ENCODE peak calls at places on chromosomes 2 and 18, in five cellular contexts. Q is stomach, L is transverse colon, B is endothelial cell of umbilical vein, P is spleen. T is an unnamed sample.

GRCh38 chr2:155662224-155662623 is 670.3 kb downstream of the NR4A2 start:
- DNase-seq in Q (no peak), B (no peak), P (no peak), L (no peak), T (no peak)

GRCh38 chr2:119696494-119697030 is 17.6 kb downstream of the TMEM177 start:
- DNase-seq in P (no peak), Q (no peak), L (no peak), B (no peak), T (no peak)

GRCh38 chr2:185979546-185980071 is 241.0 kb downstream of the FSIP2 start:
- DNase-seq in P (no peak), Q (no peak), L (no peak), B (no peak), T (no peak)

GRCh38 chr2:70044290-70045040 is 42.8 kb upstream of the PCBP1 start:
- DNase-seq in B (no peak), L (peak), P (peak), Q (peak), T (no peak)

GRCh38 chr2:73982140-73982617 is 2.5 kb upstream of the TET3 start:
- DNase-seq in L (peak), B (no peak), P (no peak), Q (peak), T (no peak)

GRCh38 chr18:76396792-76397191 is 98.2 kb downstream of the ZNF516 start:
- DNase-seq in P (no peak), L (no peak), B (no peak), Q (no peak), T (no peak)

GRCh38 chr2:240933966-240934700 is 28.0 kb downstream of the CROCC2 start:
- DNase-seq in Q (peak), B (no peak), L (peak), P (peak), T (no peak)

GRCh38 chr2:234954551-234954992 is 2.8 kb downstream of the SH3BP4 start:
- DNase-seq in Q (no peak), P (peak), B (peak), L (no peak), T (peak)

GRCh38 chr2:70104231-70105111 is 17.2 kb downstream of the PCBP1 start:
- DNase-seq in Q (peak), P (no peak), L (peak), B (no peak), T (no peak)

GRCh38 chr18:23573948-23574431 is 12.3 kb downstream of the NPC1 start:
- DNase-seq in L (no peak), Q (no peak), B (peak), P (no peak), T (no peak)

GRCh38 chr18:75454022-75454795 is 26.7 kb upstream of the SMIM21 start:
- DNase-seq in L (no peak), B (no peak), P (no peak), Q (no peak), T (no peak)

GRCh38 chr2:237540823-237541222 is 25.6 kb upstream of the PRLH start:
- DNase-seq in L (peak), B (no peak), P (peak), Q (peak), T (peak)

GRCh38 chr2:190121971-190122370 is 59.4 kb upstream of the MSTN start:
- DNase-seq in B (peak), P (no peak), L (no peak), Q (no peak), T (no peak)

GRCh38 chr18:8602040-8602439 is 7.2 kb upstream of the RAB12 start:
- DNase-seq in B (no peak), P (no peak), Q (no peak), L (no peak), T (no peak)

GRCh38 chr2:98715812-98716451 is 15.0 kb downstream of the MGAT4A start:
- DNase-seq in L (no peak), B (no peak), P (no peak), Q (no peak), T (no peak)

GRCh38 chr2:33291278-33292013 is 185.0 kb upstream of the RASGRP3 start:
- DNase-seq in L (no peak), B (peak), Q (no peak), P (no peak), T (peak)

GRCh38 chr2:6917071-6917760 is at the start of gene RNF144A:
- DNase-seq in P (peak), Q (peak), L (peak), B (peak), T (peak)

GRCh38 chr2:200042102-200042735 is 86.8 kb downstream of the MAIP1 start:
- DNase-seq in L (no peak), P (no peak), B (no peak), Q (no peak), T (no peak)

GRCh38 chr2:20567159-20567925 is 83.6 kb downstream of the HS1BP3 start:
- DNase-seq in L (no peak), P (no peak), B (peak), Q (no peak), T (no peak)

GRCh38 chr2:240358821-240359342 is 76.6 kb upstream of the GPC1 start:
- DNase-seq in P (no peak), B (no peak), Q (no peak), L (no peak), T (no peak)

GRCh38 chr18:52435301-52435700 is 95.3 kb downstream of the DCC start:
- DNase-seq in P (no peak), L (no peak), Q (no peak), B (no peak), T (no peak)

GRCh38 chr2:192190474-192190873 is 4.3 kb downstream of the TMEFF2 start:
- DNase-seq in L (no peak), B (peak), Q (no peak), P (no peak), T (no peak)

GRCh38 chr18:28903366-28903765 is 726.4 kb upstream of the CDH2 start:
- DNase-seq in B (no peak), L (no peak), P (no peak), Q (no peak), T (no peak)

GRCh38 chr18:39990540-39990939 is 1964.5 kb upstream of the PIK3C3 start:
- DNase-seq in L (no peak), B (no peak), P (no peak), Q (no peak), T (no peak)

GRCh38 chr2:232927041-232927792 is 57.2 kb downstream of the SNORC start:
- DNase-seq in P (no peak), B (no peak), Q (no peak), L (no peak), T (no peak)
- TF ChIP-seq POLR2AphosphoS5 in P (no peak), B (no peak), Q (no peak), L (no peak), T (no peak)

DNA sequence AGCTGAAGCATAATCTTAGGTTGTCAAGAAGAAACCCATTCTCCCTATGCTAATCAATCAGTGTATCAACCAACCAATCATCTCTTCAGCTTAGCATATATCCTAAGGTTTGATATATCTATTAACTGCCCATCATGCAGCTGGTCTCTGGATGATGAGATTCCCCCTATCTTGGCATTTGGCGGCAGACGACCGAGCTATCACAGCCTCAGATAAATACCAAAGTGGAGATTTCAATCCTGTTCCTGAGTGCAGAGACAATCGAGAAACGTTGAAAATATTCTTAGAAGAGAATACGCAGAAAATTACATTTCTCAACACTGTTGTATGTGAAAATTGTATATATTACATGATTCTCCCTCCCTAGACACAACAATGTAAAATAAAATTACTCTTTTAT is 259.0 kb upstream of the SIX3 start:
- DNase-seq in P (no peak), Q (no peak), L (no peak), B (no peak), T (no peak)
- H3K4me3 ChIP-seq in P (no peak), Q (no peak), L (no peak), B (no peak), T (no peak)

DNA sequence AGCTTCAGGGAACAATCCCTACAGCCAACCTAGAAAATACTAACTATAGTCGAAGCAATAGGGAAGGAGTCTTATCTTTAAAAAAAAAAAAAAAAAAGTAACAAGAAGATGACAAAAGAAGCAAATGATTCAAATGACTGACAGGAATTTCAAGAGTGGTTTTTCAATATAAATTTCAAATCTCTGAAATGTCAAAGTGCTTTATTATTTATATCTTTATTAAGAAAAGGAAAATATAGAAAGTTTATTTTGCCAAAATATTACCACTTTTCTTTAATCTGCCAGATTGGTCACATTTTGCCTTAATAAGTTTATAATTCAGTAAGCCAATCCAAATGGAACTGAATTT is 63.5 kb upstream of the HNRNPA3 start:
- DNase-seq in L (no peak), P (no peak), Q (no peak), B (no peak), T (no peak)
- TF ChIP-seq CTCF in L (no peak), P (no peak), Q (no peak), B (no peak), T (no peak)

GRCh38 chr2:126940331-126940730 is 41.6 kb downstream of the TEX51 start:
- DNase-seq in L (no peak), Q (no peak), P (no peak), B (no peak), T (no peak)

GRCh38 chr2:126943612-126944011 is 44.9 kb downstream of the TEX51 start:
- DNase-seq in Q (no peak), L (no peak), B (no peak), P (no peak), T (no peak)

GRCh38 chr2:126946323-126947089 is 47.8 kb downstream of the TEX51 start:
- DNase-seq in Q (no peak), L (no peak), P (no peak), B (no peak), T (no peak)

GRCh38 chr2:126945118-126945517 is 46.4 kb downstream of the TEX51 start:
- DNase-seq in B (no peak), P (no peak), L (no peak), Q (no peak), T (no peak)

GRCh38 chr2:126942427-126943203 is 43.9 kb downstream of the TEX51 start:
- DNase-seq in B (no peak), L (no peak), Q (no peak), P (no peak), T (no peak)
- TF ChIP-seq POLR2AphosphoS5 in B (no peak), L (no peak), Q (no peak), P (no peak), T (no peak)